ENCODE peak calls at places on chromosomes 11 and 22, in eight cellular contexts. K, W, U, L, I, Y, M and J are unnamed samples.

GRCh38 chr11:19673924-19674390 is 38.7 kb upstream of the NAV2 start:
- DNase-seq in K (no peak), W (no peak), M (no peak), Y (peak; percentile 91), L (peak; percentile 77), I (peak; percentile 41), U (peak; percentile 41), J (no peak)

GRCh38 chr11:72578991-72579815 is 95.0 kb downstream of the PDE2A start:
- DNase-seq in W (no peak), Y (no peak), M (no peak), U (no peak), K (no peak), L (no peak), I (no peak), J (peak; percentile 66)

GRCh38 chr22:30770716-30771115 is 76.0 kb downstream of the OSBP2 start:
- DNase-seq in U (no peak), K (no peak), L (no peak), I (no peak), M (no peak), W (no peak), Y (no peak), J (no peak)

GRCh38 chr11:47152126-47152952 is 24.3 kb downstream of the ARFGAP2 start:
- DNase-seq in U (no peak), M (no peak), K (no peak), Y (peak; percentile 45), W (no peak), L (no peak), I (peak; percentile 30), J (no peak)

GRCh38 chr11:127651175-127651887 is 650.8 kb upstream of the KIRREL3 start:
- DNase-seq in K (no peak), Y (no peak), U (no peak), L (no peak), I (no peak), M (no peak), W (no peak), J (no peak)

GRCh38 chr22:23403720-23404688 is 176.1 kb downstream of the IGLL1 start:
- DNase-seq in Y (no peak), W (no peak), L (no peak), K (no peak), M (no peak), U (no peak), I (no peak), J (no peak)

GRCh38 chr11:106456651-106457050 is 379.2 kb downstream of the AASDHPPT start:
- DNase-seq in U (no peak), M (no peak), L (no peak), I (no peak), W (no peak), Y (no peak), K (no peak), J (no peak)

GRCh38 chr11:86132667-86133310 is 63.9 kb upstream of the PICALM start:
- DNase-seq in W (no peak), M (no peak), L (no peak), Y (no peak), K (no peak), U (peak; percentile 49), I (peak; percentile 30), J (no peak)

GRCh38 chr22:37331811-37332536 is 49.7 kb downstream of the CYTH4 start:
- DNase-seq in W (peak; percentile 66), L (no peak), K (no peak), M (no peak), Y (no peak), I (no peak), U (no peak), J (no peak)

GRCh38 chr11:78427615-78428272 is 10.1 kb upstream of the GAB2 start:
- DNase-seq in L (no peak), U (no peak), W (no peak), Y (no peak), M (no peak), I (no peak), K (no peak), J (no peak)

GRCh38 chr11:7004482-7004881 is 15.7 kb downstream of the ZNF214 start:
- DNase-seq in L (no peak), W (peak; percentile 7), Y (no peak), M (no peak), I (peak; percentile 45), U (peak; percentile 17), K (no peak), J (no peak)

GRCh38 chr11:75350743-75351540 is 519 bp downstream of the ARRB1 start:
- DNase-seq in L (peak; percentile 52), K (no peak), U (peak; percentile 72), Y (peak; percentile 88), W (no peak), M (no peak), I (peak; percentile 60), J (peak; percentile 87)

GRCh38 chr11:132895340-132895739 is 637.0 kb downstream of the OPCML start:
- DNase-seq in M (no peak), U (no peak), I (no peak), Y (no peak), K (no peak), L (no peak), W (no peak), J (no peak)

GRCh38 chr22:46149493-46149997 is 781 bp upstream of the PPARA start:
- DNase-seq in W (no peak), I (peak; percentile 80), M (no peak), L (peak; percentile 78), K (peak; percentile 19), Y (peak; percentile 91), U (peak; percentile 84), J (peak; percentile 89)

GRCh38 chr22:23192558-23192957 is 12.2 kb downstream of the BCR start:
- DNase-seq in K (no peak), L (no peak), U (no peak), M (no peak), W (no peak), I (no peak), Y (peak; percentile 35), J (no peak)

GRCh38 chr11:123475478-123475877 is 45.4 kb downstream of the GRAMD1B start:
- DNase-seq in W (peak; percentile 58), M (no peak), I (no peak), Y (no peak), U (no peak), K (no peak), L (peak; percentile 69), J (no peak)
- TF ChIP-seq CTCF in W (peak; percentile 36), M (peak; percentile 63), I (no peak), Y (peak; percentile 11), U (no peak), K (no peak), L (peak; percentile 65), J (no peak)

GRCh38 chr11:111067994-111068393 is 177.5 kb upstream of the POU2AF2 start:
- DNase-seq in Y (no peak), W (no peak), I (no peak), K (no peak), M (no peak), U (no peak), L (no peak), J (no peak)
- H3K9me3 ChIP-seq in Y (no peaks in the 10 kb centered on the region), W (no peaks in the 10 kb centered on the region), I (peaks cover 7% of the 10 kb centered on the region), K (no peaks in the 10 kb centered on the region), M (no peaks in the 10 kb centered on the region), U (no peaks in the 10 kb centered on the region), L (no peaks in the 10 kb centered on the region), J (peaks cover 9% of the 10 kb centered on the region)

GRCh38 chr22:17907731-17908051 is 116.7 kb downstream of the MICAL3 start:
- DNase-seq in L (no peak), K (no peak), M (no peak), U (no peak), Y (no peak), W (no peak), I (no peak), J (no peak)
- H3K4me1 ChIP-seq in L (peaks cover 35% of the 10 kb centered on the region), K (no peaks in the 10 kb centered on the region), M (peaks cover 6% of the 10 kb centered on the region), U (no peaks in the 10 kb centered on the region), Y (peaks cover 20% of the 10 kb centered on the region), W (peaks cover 34% of the 10 kb centered on the region), I (no peaks in the 10 kb centered on the region), J (peaks cover 33% of the 10 kb centered on the region)

GRCh38 chr11:65571940-65572339 is 398 bp upstream of the FAM89B start:
- DNase-seq in M (no peak), U (no peak), W (peak; percentile 79), K (no peak), I (no peak), Y (no peak), L (peak; percentile 86), J (no peak)
- TF ChIP-seq CTCF in M (no peak), U (no peak), W (peak; percentile 56), K (no peak), I (no peak), Y (peak; percentile 20), L (peak; percentile 51), J (no peak)

GRCh38 chr11:70711911-70712185 is 313.5 kb downstream of the CTTN start:
- DNase-seq in U (no peak), Y (peak; percentile 34), W (no peak), M (no peak), I (no peak), K (no peak), L (no peak), J (no peak)
- H3K9me3 ChIP-seq in U (no peaks in the 10 kb centered on the region), Y (no peaks in the 10 kb centered on the region), W (no peaks in the 10 kb centered on the region), M (no peaks in the 10 kb centered on the region), I (no peaks in the 10 kb centered on the region), K (no peaks in the 10 kb centered on the region), L (no peaks in the 10 kb centered on the region), J (no peaks in the 10 kb centered on the region)

GRCh38 chr22:39237276-39238123 is 7.3 kb downstream of the PDGFB start:
- DNase-seq in U (peak; percentile 59), Y (peak; percentile 49), W (no peak), K (peak; percentile 21), M (no peak), L (no peak), I (peak; percentile 45), J (no peak)
- H3K4me1 ChIP-seq in U (peaks cover 27% of the 10 kb centered on the region), Y (peaks cover 35% of the 10 kb centered on the region), W (peaks cover 42% of the 10 kb centered on the region), K (peaks cover 70% of the 10 kb centered on the region), M (peaks cover 60% of the 10 kb centered on the region), L (peaks cover 44% of the 10 kb centered on the region), I (peaks cover 62% of the 10 kb centered on the region), J (peaks cover 91% of the 10 kb centered on the region)

GRCh38 chr11:120578591-120579154 is 67.1 kb downstream of the GRIK4 start:
- DNase-seq in U (no peak), L (no peak), M (no peak), K (no peak), I (no peak), W (no peak), Y (peak; percentile 59), J (no peak)
- TF ChIP-seq CTCF in U (no peak), L (no peak), M (no peak), K (no peak), I (no peak), W (no peak), Y (no peak), J (no peak)